ENCODE peak calls at places on chromosomes 7 and 10, in nine cellular contexts. One of them, this sample, is unnamed.

GRCh38 chr7:102008535-102009262 is 191.3 kb downstream of the CUX1 start:
- DNase-seq in HFF-Myc: no peak
- DNase-seq in uterus: no peak
- DNase-seq in GM12865: no peak
- DNase-seq in HFFc6: no peak
- DNase-seq in hepatocyte: peak; percentile 30
- DNase-seq in GM13977: no peak
- DNase-seq in H9: no peak
- DNase-seq in ovary: no peak
- DNase-seq in this sample: no peak

GRCh38 chr10:34697366-34698247 is 117.5 kb downstream of the PARD3 start:
- DNase-seq in ovary: no peak
- DNase-seq in HFF-Myc: no peak
- DNase-seq in GM13977: no peak
- DNase-seq in H9: no peak
- DNase-seq in GM12865: no peak
- DNase-seq in uterus: no peak
- DNase-seq in hepatocyte: no peak
- DNase-seq in HFFc6: no peak
- DNase-seq in this sample: no peak

GRCh38 chr7:43669286-43670081 is 59.8 kb downstream of the COA1 start:
- DNase-seq in GM12865: no peak
- DNase-seq in HFFc6: no peak
- DNase-seq in HFF-Myc: no peak
- DNase-seq in ovary: no peak
- DNase-seq in GM13977: no peak
- DNase-seq in hepatocyte: no peak
- DNase-seq in uterus: no peak
- DNase-seq in H9: peak; percentile 96
- DNase-seq in this sample: no peak

GRCh38 chr7:116209561-116210070 is 723 bp upstream of the TES start:
- DNase-seq in GM12865: no peak
- DNase-seq in GM13977: no peak
- DNase-seq in HFFc6: no peak
- DNase-seq in uterus: peak; percentile 13
- DNase-seq in ovary: no peak
- DNase-seq in H9: no peak
- DNase-seq in HFF-Myc: no peak
- DNase-seq in hepatocyte: no peak
- DNase-seq in this sample: no peak

GRCh38 chr10:20616918-20617801 is 280.0 kb downstream of the NEBL start:
- DNase-seq in uterus: no peak
- DNase-seq in GM13977: no peak
- DNase-seq in H9: no peak
- DNase-seq in GM12865: no peak
- DNase-seq in HFF-Myc: no peak
- DNase-seq in hepatocyte: no peak
- DNase-seq in HFFc6: no peak
- DNase-seq in ovary: no peak
- DNase-seq in this sample: no peak

GRCh38 chr10:5477948-5478693 is 21.2 kb downstream of the CALML5 start:
- DNase-seq in HFF-Myc: no peak
- DNase-seq in hepatocyte: no peak
- DNase-seq in ovary: no peak
- DNase-seq in H9: no peak
- DNase-seq in uterus: no peak
- DNase-seq in GM13977: no peak
- DNase-seq in GM12865: no peak
- DNase-seq in HFFc6: no peak
- DNase-seq in this sample: no peak

GRCh38 chr7:117066668-117067067 is 113.4 kb downstream of the ST7 start:
- DNase-seq in ovary: no peak
- DNase-seq in HFFc6: no peak
- DNase-seq in hepatocyte: no peak
- DNase-seq in HFF-Myc: no peak
- DNase-seq in GM13977: no peak
- DNase-seq in H9: no peak
- DNase-seq in GM12865: no peak
- DNase-seq in uterus: no peak
- DNase-seq in this sample: no peak

GRCh38 chr10:106519376-106520035 is 645.0 kb downstream of the SORCS1 start:
- DNase-seq in HFF-Myc: no peak
- DNase-seq in GM12865: no peak
- DNase-seq in uterus: no peak
- DNase-seq in H9: no peak
- DNase-seq in HFFc6: no peak
- DNase-seq in ovary: no peak
- DNase-seq in GM13977: no peak
- DNase-seq in hepatocyte: no peak
- DNase-seq in this sample: no peak

GRCh38 chr10:11197854-11198253 is 180.2 kb downstream of the CELF2 start:
- DNase-seq in HFFc6: no peak
- DNase-seq in GM13977: no peak
- DNase-seq in HFF-Myc: no peak
- DNase-seq in GM12865: no peak
- DNase-seq in ovary: no peak
- DNase-seq in H9: no peak
- DNase-seq in hepatocyte: no peak
- DNase-seq in uterus: no peak
- DNase-seq in this sample: no peak

GRCh38 chr7:96833701-96834453 is 124.2 kb upstream of the SEM1 start:
- DNase-seq in H9: no peak
- DNase-seq in GM13977: no peak
- DNase-seq in ovary: no peak
- DNase-seq in GM12865: no peak
- DNase-seq in uterus: no peak
- DNase-seq in HFF-Myc: no peak
- DNase-seq in HFFc6: no peak
- DNase-seq in hepatocyte: no peak
- DNase-seq in this sample: peak; percentile 1

GRCh38 chr7:140876519-140877248 is 48.0 kb downstream of the BRAF start:
- DNase-seq in GM13977: no peak
- DNase-seq in hepatocyte: no peak
- DNase-seq in HFFc6: peak; percentile 24
- DNase-seq in HFF-Myc: peak; percentile 29
- DNase-seq in uterus: no peak
- DNase-seq in H9: no peak
- DNase-seq in GM12865: peak; percentile 68
- DNase-seq in ovary: no peak
- DNase-seq in this sample: peak; percentile 73

DNA sequence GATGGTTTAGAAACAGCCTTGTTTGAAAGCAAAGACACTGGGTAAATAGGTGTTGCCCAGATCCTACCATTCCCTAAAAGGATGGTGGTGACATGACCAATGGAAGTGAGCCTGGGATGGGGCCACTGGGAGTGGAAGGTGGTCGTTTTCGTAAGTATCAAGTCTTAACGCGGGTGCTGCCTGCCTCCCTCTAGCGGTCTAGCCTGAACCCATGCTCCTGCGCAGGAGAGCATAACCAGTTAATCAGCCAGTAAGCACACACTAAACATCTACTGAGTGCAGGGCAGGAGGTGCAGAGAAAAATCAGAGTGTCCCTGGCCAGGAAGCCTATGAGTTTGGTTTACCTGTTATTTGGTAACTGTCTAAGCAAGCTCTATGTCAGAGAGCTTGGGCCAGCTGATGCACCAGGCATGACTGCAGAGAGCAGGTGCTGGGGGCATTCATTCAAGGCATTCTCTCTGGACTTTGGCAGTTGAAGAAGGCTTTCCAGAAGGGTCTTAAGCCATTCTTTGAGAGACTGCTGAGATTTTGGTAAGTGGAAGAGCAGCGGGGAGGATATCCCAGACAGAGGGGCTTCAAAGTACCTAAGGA is 930 bp downstream of the GARIN1A start:
- DNase-seq in H9: peak; percentile 80
- DNase-seq in GM12865: peak; percentile 14
- DNase-seq in GM13977: no peak
- DNase-seq in ovary: no peak
- DNase-seq in HFFc6: no peak
- DNase-seq in hepatocyte: peak; percentile 37
- DNase-seq in uterus: no peak
- DNase-seq in HFF-Myc: no peak
- DNase-seq in this sample: peak; percentile 36
- TF ChIP-seq CTCF in H9: peak; percentile 78
- TF ChIP-seq CTCF in GM12865: peak; percentile 29
- TF ChIP-seq CTCF in GM13977: peak; percentile 71
- TF ChIP-seq CTCF in ovary: peak; percentile 9
- TF ChIP-seq CTCF in HFFc6: peak; percentile 43
- TF ChIP-seq CTCF in hepatocyte: peak; percentile 41
- TF ChIP-seq CTCF in uterus: no peak
- TF ChIP-seq CTCF in HFF-Myc: peak; percentile 75
- TF ChIP-seq CTCF in this sample: peak; percentile 62

DNA sequence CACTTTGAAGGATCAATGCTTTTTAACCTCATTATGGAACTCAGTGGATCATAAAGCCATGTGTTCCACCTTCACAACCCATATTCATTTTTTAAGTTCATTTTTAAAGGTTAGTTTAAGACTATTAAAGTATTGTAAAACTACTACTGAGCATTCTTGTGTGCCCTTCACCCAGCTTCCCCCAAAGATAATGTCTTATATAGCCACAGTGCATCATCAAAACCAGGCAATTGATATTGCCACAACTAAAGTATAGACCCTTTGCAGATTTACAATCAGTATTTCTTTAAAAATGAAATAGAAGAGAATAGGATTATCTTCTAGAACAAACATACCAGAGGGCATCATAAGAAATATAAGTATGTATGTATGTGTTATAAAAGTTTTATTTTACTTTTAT is 597.1 kb downstream of the CCSER2 start:
- DNase-seq in ovary: no peak
- DNase-seq in GM12865: no peak
- DNase-seq in GM13977: no peak
- DNase-seq in hepatocyte: no peak
- DNase-seq in H9: no peak
- DNase-seq in uterus: no peak
- DNase-seq in HFFc6: no peak
- DNase-seq in HFF-Myc: no peak
- DNase-seq in this sample: no peak
- TF ChIP-seq CTCF in ovary: no peak
- TF ChIP-seq CTCF in GM12865: no peak
- TF ChIP-seq CTCF in GM13977: no peak
- TF ChIP-seq CTCF in hepatocyte: no peak
- TF ChIP-seq CTCF in H9: no peak
- TF ChIP-seq CTCF in uterus: no peak
- TF ChIP-seq CTCF in HFFc6: no peak
- TF ChIP-seq CTCF in HFF-Myc: no peak
- TF ChIP-seq CTCF in this sample: no peak

DNA sequence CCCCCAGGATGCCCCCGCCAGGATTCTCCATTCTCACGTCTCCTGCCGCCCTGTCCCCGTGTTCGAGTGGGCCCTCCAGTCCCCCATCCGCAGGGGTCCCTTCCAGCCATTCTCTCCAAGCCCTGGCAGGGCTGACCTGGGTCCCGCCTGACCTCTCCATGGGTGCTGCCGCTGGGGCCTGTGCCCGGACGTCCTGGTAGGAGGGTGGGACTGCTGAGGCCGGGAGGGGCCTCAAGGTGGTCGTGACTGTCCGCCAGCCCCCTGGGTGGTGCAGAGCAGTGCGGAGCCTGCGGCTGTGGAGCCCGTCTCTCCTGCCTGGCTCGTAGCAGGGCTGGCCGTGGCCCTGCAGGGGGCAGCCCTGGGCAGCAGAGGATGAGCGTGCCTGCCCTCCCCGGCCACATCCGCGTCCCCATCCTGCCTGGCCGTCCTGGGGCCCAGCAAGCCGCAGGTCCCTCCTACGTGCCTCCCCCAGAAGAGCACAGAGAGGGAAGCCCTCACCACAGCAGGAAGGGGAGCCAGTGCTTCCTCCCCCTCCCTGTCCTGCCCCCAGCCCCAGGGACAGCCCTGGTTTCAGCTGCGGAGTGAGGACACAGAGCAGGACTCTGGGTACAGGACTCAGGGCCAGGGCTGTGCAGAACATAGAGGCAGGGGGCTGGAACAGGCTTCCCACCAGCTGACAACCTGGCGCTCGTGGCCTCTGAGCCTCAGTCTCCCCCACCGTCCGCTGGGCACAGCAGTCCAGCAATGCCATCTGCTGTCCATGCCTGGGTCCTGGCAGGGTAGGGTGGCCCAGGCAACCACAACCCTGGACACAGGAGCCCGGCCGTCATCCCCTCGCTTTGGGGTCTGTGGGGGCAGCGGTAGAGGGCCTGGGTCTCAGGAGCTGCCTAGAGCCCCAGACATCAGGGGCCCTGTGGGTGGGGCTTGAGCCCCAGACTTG is 1.5 kb upstream of the GRIFIN start:
- DNase-seq in H9: peak; percentile 81
- DNase-seq in GM12865: peak; percentile 56
- DNase-seq in GM13977: peak; percentile 86
- DNase-seq in HFF-Myc: no peak
- DNase-seq in HFFc6: peak; percentile 20
- DNase-seq in ovary: no peak
- DNase-seq in uterus: no peak
- DNase-seq in hepatocyte: peak; percentile 76
- DNase-seq in this sample: peak; percentile 60
- TF ChIP-seq CTCF in H9: peak; percentile 78
- TF ChIP-seq CTCF in GM12865: peak; percentile 51
- TF ChIP-seq CTCF in GM13977: peak; percentile 72
- TF ChIP-seq CTCF in HFF-Myc: peak; percentile 82
- TF ChIP-seq CTCF in HFFc6: peak; percentile 85
- TF ChIP-seq CTCF in ovary: no peak
- TF ChIP-seq CTCF in uterus: peak; percentile 59
- TF ChIP-seq CTCF in hepatocyte: peak; percentile 70
- TF ChIP-seq CTCF in this sample: peak; percentile 81

DNA sequence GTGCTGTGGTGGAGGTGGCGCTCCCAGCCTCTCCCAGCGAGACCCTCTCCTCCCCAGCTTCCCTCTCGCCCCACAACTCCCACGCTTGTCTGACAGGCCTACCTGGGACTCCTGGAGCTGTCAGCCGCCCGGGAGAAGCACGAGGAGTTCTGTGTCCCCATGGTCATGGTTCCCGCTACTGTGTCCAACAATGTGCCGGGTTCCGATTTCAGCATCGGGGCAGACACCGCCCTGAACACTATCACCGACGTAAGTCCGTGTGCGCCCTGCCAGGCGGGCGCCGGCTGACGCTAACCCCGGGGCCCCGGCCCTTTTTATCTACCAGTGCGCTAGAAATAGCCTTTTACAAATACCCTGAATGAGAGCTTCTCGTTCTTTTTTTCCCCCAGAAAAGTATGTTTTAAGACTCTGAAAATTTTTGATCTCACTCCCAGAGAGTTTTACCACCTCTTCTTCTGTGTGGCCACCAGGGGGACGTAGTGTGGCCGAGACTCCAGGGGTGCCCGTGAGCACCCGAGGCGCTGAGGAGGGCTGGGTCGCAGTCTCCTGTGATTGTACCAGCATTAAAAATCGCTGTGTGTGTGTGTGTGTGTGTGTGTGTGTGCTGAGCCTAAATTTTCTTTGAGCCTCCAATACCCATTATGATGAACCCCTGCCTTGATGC is 52.6 kb downstream of the PFKP start:
- DNase-seq in GM12865: peak; percentile 26
- DNase-seq in hepatocyte: no peak
- DNase-seq in H9: no peak
- DNase-seq in ovary: no peak
- DNase-seq in uterus: no peak
- DNase-seq in GM13977: no peak
- DNase-seq in HFF-Myc: no peak
- DNase-seq in HFFc6: no peak
- DNase-seq in this sample: peak; percentile 28
- TF ChIP-seq CTCF in GM12865: peak; percentile 37
- TF ChIP-seq CTCF in hepatocyte: peak; percentile 15
- TF ChIP-seq CTCF in H9: peak; percentile 72
- TF ChIP-seq CTCF in ovary: no peak
- TF ChIP-seq CTCF in uterus: peak; percentile 6
- TF ChIP-seq CTCF in GM13977: peak; percentile 26
- TF ChIP-seq CTCF in HFF-Myc: peak; percentile 64
- TF ChIP-seq CTCF in HFFc6: peak; percentile 76
- TF ChIP-seq CTCF in this sample: peak; percentile 43